ENCODE peak calls at places on chromosome 6, in four cellular contexts. One of them, this sample, is unnamed.

GRCh38 chr6:116876635-116877611 is at the start of gene RFX6:
- DNase-seq in dermis blood vessel endothelial cell: no peak
- DNase-seq in C1 segment of cervical spinal cord: no peak
- DNase-seq in cardiac septum: no peak
- DNase-seq in this sample: no peak

GRCh38 chr6:53924277-53924676 is 129.5 kb downstream of the LRRC1 start:
- DNase-seq in dermis blood vessel endothelial cell: no peak
- DNase-seq in C1 segment of cervical spinal cord: no peak
- DNase-seq in cardiac septum: no peak
- DNase-seq in this sample: no peak

GRCh38 chr6:152749336-152749735 is 1.3 kb upstream of the VIP start:
- DNase-seq in dermis blood vessel endothelial cell: no peak
- DNase-seq in C1 segment of cervical spinal cord: no peak
- DNase-seq in cardiac septum: no peak
- DNase-seq in this sample: no peak

GRCh38 chr6:167722634-167723309 is 103.9 kb upstream of the AFDN start:
- DNase-seq in dermis blood vessel endothelial cell: no peak
- DNase-seq in C1 segment of cervical spinal cord: no peak
- DNase-seq in cardiac septum: peak
- DNase-seq in this sample: no peak

GRCh38 chr6:32940656-32941411 is at the start of gene HLA-DMB:
- DNase-seq in dermis blood vessel endothelial cell: peak
- DNase-seq in C1 segment of cervical spinal cord: no peak
- DNase-seq in cardiac septum: no peak
- DNase-seq in this sample: no peak

GRCh38 chr6:47631248-47632196 is 66.9 kb upstream of the ADGRF4 start:
- DNase-seq in dermis blood vessel endothelial cell: peak
- DNase-seq in C1 segment of cervical spinal cord: peak
- DNase-seq in cardiac septum: no peak
- DNase-seq in this sample: no peak

GRCh38 chr6:1726341-1726763 is 116.6 kb downstream of the FOXC1 start:
- DNase-seq in dermis blood vessel endothelial cell: no peak
- DNase-seq in C1 segment of cervical spinal cord: no peak
- DNase-seq in cardiac septum: no peak
- DNase-seq in this sample: no peak

GRCh38 chr6:36590237-36590636 is 3.9 kb upstream of the SRSF3 start:
- DNase-seq in dermis blood vessel endothelial cell: peak
- DNase-seq in C1 segment of cervical spinal cord: no peak
- DNase-seq in cardiac septum: no peak
- DNase-seq in this sample: no peak

GRCh38 chr6:1271071-1271763 is 40.7 kb upstream of the FOXQ1 start:
- DNase-seq in dermis blood vessel endothelial cell: no peak
- DNase-seq in C1 segment of cervical spinal cord: no peak
- DNase-seq in cardiac septum: no peak
- DNase-seq in this sample: no peak

GRCh38 chr6:127103482-127103881 is 15.0 kb upstream of the RSPO3 start:
- DNase-seq in dermis blood vessel endothelial cell: no peak
- DNase-seq in C1 segment of cervical spinal cord: no peak
- DNase-seq in cardiac septum: no peak
- DNase-seq in this sample: no peak

GRCh38 chr6:33819021-33819420 is 15.2 kb upstream of the MLN start:
- DNase-seq in dermis blood vessel endothelial cell: no peak
- DNase-seq in C1 segment of cervical spinal cord: no peak
- DNase-seq in cardiac septum: no peak
- DNase-seq in this sample: no peak

GRCh38 chr6:136030131-136030530 is 178.6 kb downstream of the PDE7B start:
- DNase-seq in dermis blood vessel endothelial cell: no peak
- DNase-seq in C1 segment of cervical spinal cord: no peak
- DNase-seq in cardiac septum: no peak
- DNase-seq in this sample: no peak

GRCh38 chr6:114346451-114346850 is 3.6 kb upstream of the HS3ST5 start:
- DNase-seq in dermis blood vessel endothelial cell: no peak
- DNase-seq in C1 segment of cervical spinal cord: no peak
- DNase-seq in cardiac septum: no peak
- DNase-seq in this sample: no peak

GRCh38 chr6:165847407-165848098 is 184.5 kb upstream of the PDE10A start:
- DNase-seq in dermis blood vessel endothelial cell: no peak
- DNase-seq in C1 segment of cervical spinal cord: no peak
- DNase-seq in cardiac septum: no peak
- DNase-seq in this sample: no peak

GRCh38 chr6:163338671-163339405 is 75.7 kb upstream of the QKI start:
- DNase-seq in dermis blood vessel endothelial cell: peak
- DNase-seq in C1 segment of cervical spinal cord: peak
- DNase-seq in cardiac septum: peak
- DNase-seq in this sample: peak

This sample was measured in substantia nigra.